ENCODE peak calls at places on chromosome 6, in four cellular contexts. X is progenitor cell of endocrine pancreas; F is Right ventricle myocardium superior; E is activated CD8-positive, alpha-beta T cell treated with anti-CD3 and anti-CD28 coated beads, Interleukin-2, amount 10 ng/mL, durations not matched to agents 7 days and 5 days. J is an unnamed sample.

GRCh38 chr6:31906122-31906521 is 4.2 kb upstream of the ZBTB12 start:
- DNase-seq in F (no peak), X (no peak), E (no peak), J (no peak)

GRCh38 chr6:19153270-19153980 is 683.7 kb upstream of the ID4 start:
- DNase-seq in X (no peak), E (no peak), F (no peak), J (no peak)

GRCh38 chr6:6820688-6821238 is 232.2 kb downstream of the LY86 start:
- DNase-seq in X (no peak), E (no peak), F (no peak), J (no peak)

GRCh38 chr6:139981810-139982550 is 607.5 kb upstream of the CITED2 start:
- DNase-seq in F (no peak), X (no peak), E (no peak), J (no peak)

GRCh38 chr6:112910256-112910655 is 563.1 kb downstream of the RFPL4B start:
- DNase-seq in X (no peak), E (no peak), F (no peak), J (no peak)

GRCh38 chr6:148869589-148869988 is 122.8 kb downstream of the UST start:
- DNase-seq in E (no peak), X (no peak), F (no peak), J (no peak)

GRCh38 chr6:82783587-82784253 is 281.9 kb downstream of the UBE3D start:
- DNase-seq in X (no peak), E (no peak), F (no peak), J (no peak)

GRCh38 chr6:107064579-107065065 is 36.6 kb downstream of the MTRES1 start:
- DNase-seq in X (no peak), E (peak; percentile 53), F (no peak), J (no peak)

GRCh38 chr6:55705381-55705780 is 126.4 kb upstream of the HMGCLL1 start:
- DNase-seq in F (no peak), X (no peak), E (no peak), J (no peak)

GRCh38 chr6:148857817-148858390 is 111.1 kb downstream of the UST start:
- DNase-seq in E (no peak), F (no peak), X (no peak), J (no peak)

GRCh38 chr6:13421425-13422057 is 65.9 kb downstream of the GFOD1 start:
- DNase-seq in X (no peak), E (no peak), F (no peak), J (no peak)

GRCh38 chr6:109379706-109380105 is 2.6 kb downstream of the CD164 start:
- DNase-seq in F (no peak), E (no peak), X (no peak), J (no peak)

J was measured in upper lobe of right lung.